ENCODE peak calls at places on chromosomes 6 and 20, in six cellular contexts. Q is HCT116, J is NB4, I is H54, B is A549, S is HepG2. V is an unnamed sample.

GRCh38 chr20:50588034-50588736 is 78.0 kb downstream of the PTPN1 start:
- DNase-seq in J (peak), Q (peak), S (peak), I (peak), B (peak), V (peak)

GRCh38 chr6:134363323-134364039 is 45.6 kb upstream of the SGK1 start:
- DNase-seq in S (no peak), B (peak), I (peak), Q (peak), J (no peak), V (peak)

GRCh38 chr6:161233986-161234620 is 39.8 kb downstream of the AGPAT4 start:
- DNase-seq in I (peak), Q (peak), B (peak), S (no peak), J (no peak), V (peak)

GRCh38 chr6:11217360-11218076 is 14.9 kb downstream of the NEDD9 start:
- DNase-seq in S (peak), B (peak), J (no peak), Q (no peak), I (no peak), V (no peak)

GRCh38 chr6:40295251-40295949 is 291.8 kb downstream of the LRFN2 start:
- DNase-seq in B (no peak), Q (no peak), S (no peak), I (no peak), J (no peak), V (no peak)

GRCh38 chr20:39893013-39893685 is 795.9 kb downstream of the MAFB start:
- DNase-seq in B (no peak), I (no peak), Q (no peak), S (no peak), J (no peak), V (peak)

GRCh38 chr6:105263685-105264298 is 84.0 kb upstream of the POPDC3 start:
- DNase-seq in S (no peak), J (no peak), B (no peak), Q (no peak), I (no peak), V (peak)

GRCh38 chr6:68718379-68719073 is 83.4 kb downstream of the ADGRB3 start:
- DNase-seq in Q (no peak), S (no peak), J (no peak), B (peak), I (no peak), V (no peak)

GRCh38 chr6:53615633-53616449 is 49.7 kb downstream of the KLHL31 start:
- DNase-seq in B (peak), J (peak), Q (peak), S (peak), I (peak), V (peak)

DNA sequence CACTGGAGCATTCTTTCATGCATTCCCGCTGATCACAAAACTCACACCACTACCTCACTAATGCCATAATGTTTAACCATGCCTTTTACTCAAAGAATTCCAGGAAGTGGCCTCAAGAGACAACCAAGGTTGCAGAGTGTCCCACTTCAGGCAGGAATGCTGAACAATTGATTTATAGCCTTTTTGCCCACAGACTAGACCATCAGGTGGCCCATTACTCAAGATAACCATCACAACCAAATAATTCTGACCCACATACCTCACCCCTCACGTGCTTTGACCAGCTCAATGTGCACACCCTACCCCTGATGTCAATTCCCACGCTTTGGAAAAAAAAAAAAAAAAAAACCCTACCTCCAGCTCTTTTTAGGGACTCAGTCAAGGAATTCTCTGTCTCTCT is 220.6 kb upstream of the UFL1 start:
- DNase-seq in S (peak), Q (no peak), J (no peak), B (no peak), I (no peak), V (no peak)
- TF ChIP-seq POLR2A in S (no peak), Q (no peak), J (no peak), B (no peak), I (no peak), V (no peak)

DNA sequence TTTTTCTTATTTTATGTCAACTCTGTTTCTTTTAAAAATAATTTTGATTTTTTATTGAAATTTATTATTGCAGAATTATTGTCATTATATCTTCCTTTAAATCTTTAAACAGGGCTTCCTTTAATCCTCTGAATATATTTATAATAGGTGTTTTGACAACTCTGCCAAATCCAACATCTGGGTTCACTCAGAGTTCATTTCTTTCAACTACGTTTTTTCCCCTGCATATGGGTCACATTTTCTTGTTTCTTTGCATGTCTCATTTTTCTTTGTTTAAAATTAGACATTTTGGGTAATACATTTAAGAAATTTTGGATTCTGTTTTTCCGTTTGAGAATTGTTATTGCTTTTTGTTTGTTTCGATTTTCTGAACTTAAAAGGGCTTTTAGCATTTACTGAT is 655.1 kb upstream of the CITED2 start:
- DNase-seq in B (no peak), S (no peak), Q (no peak), I (no peak), J (no peak), V (no peak)
- TF ChIP-seq POLR2A in B (no peak), S (no peak), Q (no peak), I (no peak), J (no peak), V (no peak)

GRCh38 chr6:142945071-142945445 is at the start of gene HIVEP2:
- DNase-seq in B (peak), J (peak), Q (no peak), I (peak), S (peak), V (peak)
- TF ChIP-seq POLR2A in B (no peak), J (no peak), Q (no peak), I (peak), S (no peak), V (peak)

DNA sequence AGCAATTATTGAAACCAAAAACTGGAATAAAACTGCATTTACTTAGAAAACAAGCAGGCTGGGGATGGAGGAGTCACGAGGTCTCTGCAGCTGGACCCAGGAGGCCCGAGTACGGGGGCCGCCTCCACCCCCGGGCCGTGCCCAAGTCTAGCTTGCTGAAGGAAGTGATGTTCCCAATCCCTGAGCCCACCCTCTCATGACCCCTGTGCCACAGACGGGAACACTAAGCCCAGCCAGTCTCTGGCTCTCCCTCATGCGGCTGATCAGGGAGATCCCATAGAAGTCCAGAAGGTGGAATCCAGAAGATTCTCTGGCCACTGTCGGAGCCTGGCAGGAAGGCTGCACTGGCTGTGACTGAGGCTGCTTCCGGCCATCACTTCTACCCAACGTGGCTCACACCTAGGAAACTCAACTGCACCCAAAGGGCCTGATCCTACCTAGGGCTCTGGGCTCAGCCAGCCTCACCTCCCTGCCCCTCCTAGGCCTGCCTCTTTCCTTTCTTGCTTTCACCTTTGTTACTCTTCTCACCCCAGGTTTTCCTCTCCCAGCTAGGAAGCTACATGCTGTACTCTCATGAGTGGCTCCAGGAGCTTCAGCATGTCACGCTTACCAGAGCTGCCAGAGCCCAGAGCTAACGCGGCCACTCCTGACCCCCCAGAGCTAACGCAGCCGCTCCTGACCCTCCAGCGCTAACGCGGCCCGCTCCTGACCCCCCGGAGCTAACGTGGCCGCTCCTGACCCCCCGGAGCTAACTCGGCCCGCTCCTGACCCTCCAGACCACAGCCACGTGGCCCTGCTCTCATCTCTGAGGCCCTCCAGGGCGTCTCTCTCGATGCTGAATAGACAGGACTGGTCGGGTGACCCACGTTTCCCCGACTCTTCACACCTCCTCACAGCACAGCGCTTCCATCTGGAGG is 24.7 kb upstream of the HELZ2 start:
- DNase-seq in J (no peak), S (no peak), B (no peak), I (no peak), Q (no peak), V (no peak)
- TF ChIP-seq POLR2A in J (no peak), S (no peak), B (no peak), I (no peak), Q (no peak), V (no peak)

V was measured in IMR-90.